ENCODE peak calls at places on chromosomes 12 and 14, in five cellular contexts. S is GM12878; Y is mesenchymal stem cell; N is CD4-positive, alpha-beta memory T cell; C is PC-3. D is an unnamed sample.
A peak's percentile ranks its signal among the peaks of the same experiment; 100 is the strongest.

GRCh38 chr14:66069830-66070541 is 416.2 kb upstream of the CCDC196 start:
- DNase-seq in N (no peak), C (peak; percentile 48), S (no peak), Y (no peak), D (no peak)

GRCh38 chr12:122874081-122874480 is 21.8 kb downstream of the VPS37B start:
- DNase-seq in C (no peak), Y (no peak), S (no peak), N (peak; percentile 46), D (no peak)

GRCh38 chr12:15997910-15998309 is 86.8 kb downstream of the DERA start:
- DNase-seq in Y (no peak), S (no peak), N (no peak), C (no peak), D (no peak)

GRCh38 chr12:107309020-107309419 is 215.7 kb upstream of the CRY1 start:
- DNase-seq in Y (no peak), C (no peak), N (peak; percentile 42), S (no peak), D (no peak)

GRCh38 chr14:105331575-105332351 is 17.2 kb downstream of the PACS2 start:
- DNase-seq in N (no peak), Y (no peak), C (no peak), S (no peak), D (no peak)

GRCh38 chr14:60002819-60003492 is 83.0 kb downstream of the LRRC9 start:
- DNase-seq in N (no peak), Y (no peak), C (peak; percentile 42), S (no peak), D (peak; percentile 96)

GRCh38 chr12:107632246-107632645 is 53.4 kb upstream of the PWP1 start:
- DNase-seq in C (no peak), Y (no peak), N (no peak), S (no peak), D (no peak)

GRCh38 chr14:43539210-43539609 is 967.9 kb downstream of the FSCB start:
- DNase-seq in Y (peak; percentile 64), N (no peak), C (peak; percentile 63), S (no peak), D (no peak)

GRCh38 chr12:104519190-104519857 is 62.6 kb downstream of the CHST11 start:
- DNase-seq in C (no peak), S (no peak), Y (no peak), N (peak; percentile 56), D (no peak)

GRCh38 chr12:2681426-2682205 is 113.2 kb upstream of the FKBP4 start:
- DNase-seq in C (no peak), S (no peak), N (no peak), Y (no peak), D (no peak)

GRCh38 chr12:58148405-58148804 is 207.0 kb downstream of the ATP23 start:
- DNase-seq in S (no peak), C (peak; percentile 82), Y (peak; percentile 80), N (no peak), D (peak; percentile 87)

GRCh38 chr12:30134229-30134628 is 350.5 kb upstream of the TMTC1 start:
- DNase-seq in S (no peak), C (peak; percentile 64), Y (no peak), N (no peak), D (no peak)

GRCh38 chr12:57744194-57744776 is 554 bp upstream of the TSPAN31 start:
- DNase-seq in N (no peak), C (no peak), Y (no peak), S (peak; percentile 55), D (no peak)

GRCh38 chr14:104222396-104223036 is 84.1 kb downstream of the KIF26A start:
- DNase-seq in Y (no peak), S (no peak), N (no peak), C (no peak), D (no peak)

GRCh38 chr12:67067453-67068203 is 201.5 kb upstream of the CAND1 start:
- DNase-seq in C (peak; percentile 58), N (no peak), S (no peak), Y (no peak), D (peak; percentile 3)

GRCh38 chr12:54175130-54175963 is 13.4 kb downstream of the SMUG1 start:
- DNase-seq in S (no peak), C (no peak), Y (no peak), N (no peak), D (no peak)

GRCh38 chr12:40336573-40337199 is 111.9 kb downstream of the LRRK2 start:
- DNase-seq in N (no peak), Y (peak; percentile 17), S (no peak), C (peak; percentile 41), D (peak; percentile 36)

GRCh38 chr14:60656755-60657608 is 7.7 kb upstream of the SIX1 start:
- DNase-seq in Y (peak; percentile 76), N (no peak), C (peak; percentile 76), S (peak; percentile 31), D (peak; percentile 62)

GRCh38 chr12:92098594-92099370 is 46.9 kb downstream of the BTG1 start:
- DNase-seq in Y (no peak), S (no peak), C (no peak), N (no peak), D (no peak)

GRCh38 chr12:84719997-84720396 is 192.6 kb downstream of the SLC6A15 start:
- DNase-seq in N (no peak), S (no peak), C (no peak), Y (no peak), D (no peak)

GRCh38 chr12:109637341-109637740 is 63.7 kb downstream of the MVK start:
- DNase-seq in N (no peak), C (no peak), Y (no peak), S (no peak), D (no peak)

GRCh38 chr14:89190779-89191513 is 226.1 kb downstream of the FOXN3 start:
- DNase-seq in S (no peak), C (no peak), Y (peak; percentile 21), N (no peak), D (peak; percentile 95)

GRCh38 chr12:121894633-121895032 is 6.0 kb downstream of the PSMD9 start:
- DNase-seq in S (no peak), N (no peak), C (peak; percentile 12), Y (peak; percentile 60), D (no peak)

GRCh38 chr12:57268264-57268663 is 17.3 kb upstream of the STAC3 start:
- DNase-seq in S (no peak), Y (no peak), N (no peak), C (peak; percentile 15), D (peak; percentile 67)

DNA sequence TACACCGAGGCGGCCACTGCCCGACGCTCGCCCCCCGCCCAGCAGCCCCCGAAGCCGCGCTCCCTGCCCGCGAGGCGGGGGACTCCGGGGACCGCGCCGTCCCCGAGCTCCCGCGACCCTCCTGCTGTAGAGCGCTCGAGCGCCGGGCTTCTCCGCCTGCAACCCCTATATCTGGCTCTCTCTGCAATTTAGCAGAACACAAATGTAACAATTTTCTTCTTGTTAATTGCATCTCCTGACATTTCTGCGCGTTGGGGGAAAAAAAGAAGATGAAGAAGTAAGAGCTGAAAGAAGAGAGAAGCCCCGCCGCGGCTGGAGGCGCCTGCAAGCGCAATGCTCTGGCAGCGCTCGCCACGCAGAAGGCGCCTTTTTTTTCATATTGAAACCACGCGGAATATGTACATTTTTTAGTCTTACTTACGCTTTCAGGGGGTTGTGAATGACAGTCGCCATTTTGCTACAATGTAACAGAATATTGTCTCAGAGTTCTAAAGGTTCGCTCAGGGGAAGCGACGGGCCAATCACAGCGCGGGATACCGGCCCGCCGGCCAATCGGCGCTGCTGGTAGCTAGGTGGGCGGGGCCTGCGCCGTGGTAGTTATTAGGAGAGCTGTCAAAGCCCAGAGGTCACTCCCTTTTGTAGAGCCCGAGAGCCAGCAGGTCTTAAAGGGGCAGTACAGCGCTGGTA is at the start of gene DPF3:
- DNase-seq in S (peak; percentile 75), N (peak; percentile 89), C (peak; percentile 99), Y (peak; percentile 96), D (peak; percentile 94)
- H3K4me1 ChIP-seq in S (peaks cover 5% of the 10 kb centered on the region), N (peaks cover 27% of the 10 kb centered on the region), C (peaks cover 25% of the 10 kb centered on the region), Y (peaks cover 5% of the 10 kb centered on the region), D (no peaks in the 10 kb centered on the region)

DNA sequence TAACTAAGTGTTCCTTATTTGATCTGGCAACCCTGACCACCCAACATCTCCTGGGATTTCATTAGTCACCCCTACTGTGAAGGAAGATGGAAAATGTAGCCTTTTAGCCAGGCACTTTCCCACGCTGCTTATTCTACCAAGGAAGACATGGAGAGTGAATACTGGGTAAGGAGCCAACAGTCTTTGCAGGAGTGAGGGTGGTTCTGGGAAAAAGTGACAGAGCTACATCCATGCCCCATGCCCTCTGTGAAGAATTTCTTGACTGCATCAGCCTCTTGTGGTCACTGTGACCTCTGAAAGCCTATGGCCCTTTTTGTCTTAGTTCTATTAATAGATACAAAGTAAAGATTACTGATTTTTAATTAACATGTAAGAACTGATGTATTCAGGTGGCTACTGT is 196.0 kb upstream of the EEA1 start:
- DNase-seq in S (no peak), C (no peak), Y (peak; percentile 38), N (no peak), D (no peak)
- H3K27ac ChIP-seq in S (no peak overlapping the region), C (no peak overlapping the region), Y (no peak overlapping the region), N (no peak overlapping the region), D (no peak overlapping the region)

DNA sequence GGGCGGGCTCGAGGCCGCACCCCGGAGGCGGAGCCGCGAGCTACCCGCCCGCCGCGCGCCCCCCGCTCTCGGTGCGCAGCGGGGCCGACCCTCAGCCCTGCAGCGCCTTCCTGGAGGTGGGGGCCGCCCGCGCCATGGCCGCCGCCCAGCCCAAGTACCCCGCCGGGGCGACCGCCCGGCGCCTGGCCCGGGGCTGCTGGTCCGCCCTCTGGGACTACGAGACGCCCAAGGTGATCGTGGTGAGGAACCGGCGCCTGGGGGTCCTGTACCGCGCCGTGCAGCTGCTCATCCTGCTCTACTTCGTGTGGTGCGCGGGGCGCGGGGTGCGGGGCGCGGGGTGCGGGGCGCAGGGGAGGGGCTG is at the start of gene P2RX2:
- DNase-seq in C (no peak), Y (no peak), S (no peak), N (no peak), D (no peak)
- H3K27me3 ChIP-seq in C (peaks cover 38% of the 10 kb centered on the region), Y (peaks cover 45% of the 10 kb centered on the region), S (no peaks in the 10 kb centered on the region), N (peaks cover 19% of the 10 kb centered on the region), D (no peaks in the 10 kb centered on the region)

DNA sequence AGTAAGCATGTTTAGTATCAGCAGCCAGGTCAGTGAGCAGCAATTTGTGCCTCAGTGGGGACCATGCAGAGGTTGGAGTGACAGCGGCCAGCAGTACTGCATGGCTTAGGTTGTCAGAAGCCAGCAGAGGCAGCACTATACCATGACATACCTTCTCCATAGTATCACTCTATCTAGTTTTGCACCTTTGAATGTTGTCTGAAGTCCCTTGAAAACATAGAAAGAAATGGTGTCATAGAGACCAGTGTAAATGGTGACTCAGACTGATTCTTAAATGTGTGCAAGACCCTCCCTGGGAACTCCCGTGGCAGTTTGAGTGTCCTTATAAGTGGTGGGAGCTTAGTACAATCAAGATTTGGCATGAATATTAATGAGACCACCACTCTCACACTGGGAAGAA is 124.4 kb downstream of the SLC38A1 start:
- DNase-seq in Y (no peak), N (no peak), C (no peak), S (no peak), D (no peak)
- H3K4me1 ChIP-seq in Y (no peaks in the 10 kb centered on the region), N (no peaks in the 10 kb centered on the region), C (peaks cover 8% of the 10 kb centered on the region), S (no peaks in the 10 kb centered on the region), D (peaks cover 3% of the 10 kb centered on the region)

GRCh38 chr14:55749946-55750345 is 169.9 kb downstream of the KTN1 start:
- DNase-seq in C (no peak), S (no peak), Y (no peak), N (no peak), D (no peak)

GRCh38 chr14:55756078-55756477 is 176.1 kb downstream of the KTN1 start:
- DNase-seq in C (no peak), Y (peak; percentile 55), N (no peak), S (no peak), D (no peak)

GRCh38 chr14:55754871-55755270 is 174.9 kb downstream of the KTN1 start:
- DNase-seq in N (no peak), C (no peak), S (no peak), Y (no peak), D (no peak)

GRCh38 chr14:55754471-55754870 is 174.5 kb downstream of the KTN1 start:
- DNase-seq in S (no peak), C (peak; percentile 70), N (no peak), Y (peak; percentile 15), D (no peak)

GRCh38 chr14:55752580-55753365 is 172.8 kb downstream of the KTN1 start:
- DNase-seq in S (no peak), C (peak; percentile 100), Y (peak; percentile 78), N (no peak), D (peak; percentile 30)
- H3K27ac ChIP-seq in S (no peak overlapping the region), C (peak overlapping the region; percentile 44), Y (peak overlapping the region; percentile 60), N (no peak overlapping the region), D (no peak overlapping the region)

D was measured in SJCRH30.